ENCODE peak calls at places on chromosomes 16 and 17, in four cellular contexts. J is K562, D is A549, X is HepG2. S is an unnamed sample.

GRCh38 chr17:69716571-69716970 is 302.1 kb downstream of the MAP2K6 start:
- DNase-seq in J (no peak), D (no peak), X (no peak), S (no peak)

GRCh38 chr17:61064087-61064951 is 335.3 kb upstream of the TBX2 start:
- DNase-seq in J (no peak), D (no peak), X (no peak), S (no peak)

GRCh38 chr17:58277107-58277506 is 3.6 kb downstream of the MPO start:
- DNase-seq in J (peak), D (peak), X (no peak), S (no peak)

GRCh38 chr16:78307824-78308528 is 208.5 kb downstream of the WWOX start:
- DNase-seq in J (no peak), D (no peak), X (no peak), S (no peak)

GRCh38 chr17:28521296-28522085 is 15.3 kb downstream of the FOXN1 start:
- DNase-seq in J (no peak), D (no peak), X (no peak), S (peak)

GRCh38 chr17:77002103-77003045 is 134.2 kb downstream of the MGAT5B start:
- DNase-seq in J (no peak), D (peak), X (peak), S (no peak)

GRCh38 chr17:74332763-74333220 is 6.8 kb downstream of the KIF19 start:
- DNase-seq in J (peak), D (no peak), X (no peak), S (no peak)

GRCh38 chr16:23504453-23505179 is 5.7 kb downstream of the GGA2 start:
- DNase-seq in J (peak), D (peak), X (peak), S (no peak)

GRCh38 chr17:72931163-72931562 is 161.3 kb downstream of the SLC39A11 start:
- DNase-seq in J (no peak), D (no peak), X (no peak), S (no peak)

GRCh38 chr16:49454426-49455180 is 81.0 kb downstream of the C16orf78 start:
- DNase-seq in J (no peak), D (no peak), X (no peak), S (no peak)

GRCh38 chr17:39822051-39822450 is 42.1 kb downstream of the IKZF3 start:
- DNase-seq in J (no peak), D (no peak), X (no peak), S (no peak)

GRCh38 chr17:43134774-43135453 is 9.8 kb upstream of the BRCA1 start:
- DNase-seq in J (no peak), D (no peak), X (peak), S (peak)

GRCh38 chr16:55943257-55943656 is 68.1 kb upstream of the CES5A start:
- DNase-seq in J (no peak), D (no peak), X (no peak), S (no peak)

GRCh38 chr17:39270923-39271322 is 45.2 kb upstream of the STAC2 start:
- DNase-seq in J (no peak), D (peak), X (no peak), S (no peak)

GRCh38 chr17:44556114-44556853 is 1.0 kb upstream of the FZD2 start:
- DNase-seq in J (peak), D (peak), X (peak), S (peak)

GRCh38 chr17:31608659-31609254 is 217.3 kb downstream of the RAB11FIP4 start:
- DNase-seq in J (no peak), D (no peak), X (no peak), S (no peak)

GRCh38 chr17:18033442-18034099 is 5.4 kb downstream of the ATPAF2 start:
- DNase-seq in J (peak), D (peak), X (peak), S (no peak)

GRCh38 chr17:67707442-67707841 is 10.3 kb upstream of the NOL11 start:
- DNase-seq in J (no peak), D (no peak), X (no peak), S (no peak)

GRCh38 chr16:11446566-11447119 is 101.4 kb downstream of the RMI2 start:
- DNase-seq in J (no peak), D (no peak), X (no peak), S (no peak)

GRCh38 chr16:13997933-13998332 is 73.2 kb upstream of the MRTFB start:
- DNase-seq in J (no peak), D (no peak), X (peak), S (no peak)

GRCh38 chr17:17425005-17425404 is 51.8 kb upstream of the MED9 start:
- DNase-seq in J (no peak), D (no peak), X (no peak), S (no peak)

GRCh38 chr17:75260679-75261335 is 599 bp downstream of the GGA3 start:
- DNase-seq in J (no peak), D (no peak), X (no peak), S (peak)

GRCh38 chr17:73042809-73043685 is 49.4 kb downstream of the SLC39A11 start:
- DNase-seq in J (no peak), D (no peak), X (no peak), S (no peak)

GRCh38 chr16:2343211-2343610 is 2.7 kb upstream of the ABCA3 start:
- DNase-seq in J (peak), D (no peak), X (no peak), S (no peak)

GRCh38 chr16:52799149-52799548 is 252.2 kb upstream of the TOX3 start:
- DNase-seq in J (no peak), D (no peak), X (no peak), S (no peak)

GRCh38 chr16:72588554-72588953 is 416.6 kb upstream of the PMFBP1 start:
- DNase-seq in J (no peak), D (no peak), X (no peak), S (no peak)

GRCh38 chr17:21375162-21375560 is 996 bp upstream of the KCNJ12 start:
- DNase-seq in J (no peak), D (no peak), X (no peak), S (no peak)

GRCh38 chr16:11056989-11057645 is 112.8 kb downstream of the CLEC16A start:
- DNase-seq in J (no peak), D (no peak), X (no peak), S (no peak)

GRCh38 chr17:46822388-46822921 is 4.0 kb upstream of the WNT3 start:
- DNase-seq in J (peak), D (no peak), X (no peak), S (peak)

GRCh38 chr17:9230346-9230745 is 209.0 kb downstream of the NTN1 start:
- DNase-seq in J (no peak), D (no peak), X (no peak), S (no peak)

GRCh38 chr17:43880420-43880991 is 26.8 kb downstream of the MPP2 start:
- DNase-seq in J (peak), D (peak), X (peak), S (peak)

GRCh38 chr16:4101421-4102275 is 14.6 kb downstream of the ADCY9 start:
- DNase-seq in J (no peak), D (no peak), X (no peak), S (no peak)

GRCh38 chr17:57078274-57078673 is 6.8 kb upstream of the AKAP1 start:
- DNase-seq in J (no peak), D (no peak), X (no peak), S (no peak)

GRCh38 chr16:58120216-58120615 is 9.0 kb downstream of the CFAP20 start:
- DNase-seq in J (no peak), D (no peak), X (no peak), S (no peak)

GRCh38 chr17:78241277-78242023 is 10.0 kb downstream of the TMEM235 start:
- DNase-seq in J (peak), D (peak), X (peak), S (no peak)
- TF ChIP-seq HMGXB4 in J (no peak), D (no peak), X (peak), S (no peak)

GRCh38 chr16:86033016-86033474 is 134.1 kb downstream of the IRF8 start:
- DNase-seq in J (no peak), D (no peak), X (no peak), S (no peak)
- TF ChIP-seq HMGXB4 in J (no peak), D (no peak), X (no peak), S (no peak)

GRCh38 chr17:8189041-8189710 is 804 bp downstream of the BORCS6 start:
- DNase-seq in J (no peak), D (no peak), X (no peak), S (no peak)
- TF ChIP-seq HMGXB4 in J (no peak), D (no peak), X (no peak), S (no peak)

DNA sequence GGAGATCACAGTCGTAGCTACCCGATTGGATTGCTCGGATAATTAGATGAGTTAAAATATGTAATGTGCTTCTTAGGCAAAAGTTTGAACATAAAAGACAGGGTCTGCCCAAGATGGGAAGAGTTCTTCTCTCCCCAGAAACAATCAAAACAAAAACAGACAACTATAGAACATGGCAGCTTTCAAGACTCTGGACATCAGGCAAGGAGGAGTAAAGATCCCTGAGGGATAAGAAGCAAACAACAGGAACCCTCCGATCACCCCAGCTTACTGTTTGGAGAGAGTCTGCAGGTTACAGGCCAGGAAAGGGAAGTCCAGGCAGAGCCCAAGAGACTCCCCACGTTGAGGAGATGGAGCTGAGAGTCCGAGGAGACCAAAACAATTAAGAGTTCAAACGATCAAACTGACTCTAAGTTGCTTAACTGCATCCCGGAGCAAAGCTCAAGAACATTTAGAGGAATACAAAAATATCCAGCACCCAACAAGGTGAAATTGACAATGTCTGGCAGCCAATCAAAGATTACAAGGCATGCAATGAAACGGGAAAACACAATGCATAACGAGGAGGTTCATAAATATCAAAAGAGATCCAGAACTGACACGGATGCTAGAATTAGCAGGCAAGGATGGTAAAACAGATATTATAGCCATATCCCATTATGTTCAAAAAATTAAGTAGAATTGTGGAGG is 3.9 kb downstream of the ASGR2 start:
- DNase-seq in J (no peak), D (no peak), X (no peak), S (no peak)
- TF ChIP-seq HMGXB4 in J (no peak), D (no peak), X (no peak), S (no peak)

GRCh38 chr16:50838165-50838564 is 96.3 kb downstream of the CYLD start:
- DNase-seq in J (no peak), D (no peak), X (no peak), S (no peak)

GRCh38 chr16:50841081-50841886 is 99.4 kb downstream of the CYLD start:
- DNase-seq in J (peak), D (no peak), X (no peak), S (peak)

GRCh38 chr16:50838885-50839284 is 97.0 kb downstream of the CYLD start:
- DNase-seq in J (no peak), D (no peak), X (no peak), S (no peak)

GRCh38 chr16:50839920-50840729 is 98.2 kb downstream of the CYLD start:
- DNase-seq in J (no peak), D (no peak), X (no peak), S (no peak)

GRCh38 chr16:50839356-50839755 is 97.5 kb downstream of the CYLD start:
- DNase-seq in J (no peak), D (no peak), X (no peak), S (no peak)
- TF ChIP-seq HMGXB4 in J (no peak), D (no peak), X (no peak), S (no peak)

GRCh38 chr17:50266384-50267073 is 7.7 kb upstream of the TMEM92 start:
- DNase-seq in J (no peak), D (peak), X (peak), S (no peak)

GRCh38 chr17:50265690-50266306 is 8.5 kb upstream of the TMEM92 start:
- DNase-seq in J (no peak), D (no peak), X (no peak), S (no peak)

GRCh38 chr17:50265212-50265611 is 9.1 kb upstream of the TMEM92 start:
- DNase-seq in J (no peak), D (no peak), X (no peak), S (no peak)

GRCh38 chr17:50263293-50264262 is 10.7 kb upstream of the TMEM92 start:
- DNase-seq in J (no peak), D (no peak), X (no peak), S (no peak)

DNA sequence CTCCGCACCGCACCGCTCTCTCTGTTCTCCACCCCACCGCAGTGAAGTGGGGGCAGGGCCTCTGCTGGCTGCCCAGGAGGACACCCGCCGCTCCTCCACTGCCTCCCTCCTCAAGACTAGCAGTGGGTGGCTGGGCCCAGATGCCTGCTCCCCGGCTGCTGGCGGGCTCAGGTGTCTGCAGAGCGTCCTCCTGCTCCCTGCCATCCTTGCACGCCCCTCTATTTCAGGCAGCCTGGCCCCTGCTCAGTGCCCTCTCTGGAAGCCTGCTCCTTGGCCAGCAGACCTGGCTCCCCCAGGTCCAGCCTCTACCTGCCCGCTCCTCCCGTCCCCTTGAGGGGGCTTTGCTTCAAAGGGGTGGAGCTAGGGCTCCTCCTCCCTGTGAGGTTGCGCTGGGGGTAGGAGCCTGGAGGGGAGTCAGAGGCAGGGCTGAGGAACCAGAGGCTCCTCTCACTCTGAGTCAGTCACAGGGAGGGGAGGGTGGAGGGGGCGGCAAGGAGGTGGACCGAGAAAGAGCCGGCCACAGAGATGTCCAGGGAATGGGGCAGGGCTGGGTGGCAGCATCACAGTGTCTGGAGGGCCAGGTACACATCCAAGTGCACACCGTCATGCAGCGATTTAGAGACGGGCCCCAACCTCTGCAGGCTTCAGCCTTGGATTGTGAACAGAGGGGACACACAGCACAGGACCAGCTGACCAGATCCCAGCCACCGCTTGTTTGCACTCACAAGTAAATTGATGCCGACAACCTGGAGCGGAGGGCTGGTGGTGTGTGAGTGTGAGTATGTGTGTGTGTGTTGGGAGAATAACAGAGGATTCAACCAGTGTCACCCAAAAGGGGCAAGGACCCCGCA is 9.8 kb upstream of the TMEM92 start:
- DNase-seq in J (no peak), D (no peak), X (no peak), S (no peak)
- TF ChIP-seq HMGXB4 in J (no peak), D (no peak), X (no peak), S (no peak)

DNA sequence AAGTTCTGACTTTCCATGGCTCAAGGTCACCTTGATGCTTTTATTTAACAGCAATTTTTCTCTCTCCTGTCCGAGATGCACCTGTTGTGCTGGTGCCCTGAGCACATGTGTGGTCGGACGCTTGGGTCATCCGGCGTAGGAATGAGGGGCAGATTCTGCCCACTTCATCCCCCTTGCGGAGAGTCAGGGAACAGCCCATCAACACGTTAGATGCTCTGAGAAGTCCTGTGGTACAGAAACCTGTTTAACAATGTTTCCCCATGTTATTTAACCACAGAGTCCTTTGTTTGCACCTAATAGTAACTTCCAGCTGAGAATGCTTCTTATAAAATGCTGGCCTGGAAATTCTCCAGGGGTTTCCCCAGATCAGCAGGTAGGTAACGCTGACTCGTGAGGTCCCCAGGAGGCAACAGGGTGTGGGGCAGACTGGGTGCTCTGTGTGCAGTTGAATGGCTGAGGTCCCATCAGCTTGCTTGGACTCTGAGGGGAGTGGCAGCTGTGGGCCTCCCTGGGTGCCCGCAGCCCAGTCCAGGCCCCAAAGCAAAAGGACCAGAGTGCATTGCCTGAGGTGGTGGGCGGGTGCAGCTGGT is 17.8 kb downstream of the DOC2B start:
- DNase-seq in J (peak), D (no peak), X (peak), S (peak)
- TF ChIP-seq HMGXB4 in J (no peak), D (no peak), X (no peak), S (no peak)

GRCh38 chr16:88768041-88768876 is 16.8 kb downstream of the PIEZO1 start:
- DNase-seq in J (peak), D (no peak), X (no peak), S (no peak)

GRCh38 chr16:88772871-88773811 is 11.9 kb downstream of the PIEZO1 start:
- DNase-seq in J (peak), D (no peak), X (no peak), S (no peak)

GRCh38 chr16:88769617-88770458 is 15.2 kb downstream of the PIEZO1 start:
- DNase-seq in J (peak), D (peak), X (no peak), S (peak)

GRCh38 chr16:88771294-88771772 is 13.7 kb downstream of the PIEZO1 start:
- DNase-seq in J (no peak), D (no peak), X (no peak), S (no peak)

DNA sequence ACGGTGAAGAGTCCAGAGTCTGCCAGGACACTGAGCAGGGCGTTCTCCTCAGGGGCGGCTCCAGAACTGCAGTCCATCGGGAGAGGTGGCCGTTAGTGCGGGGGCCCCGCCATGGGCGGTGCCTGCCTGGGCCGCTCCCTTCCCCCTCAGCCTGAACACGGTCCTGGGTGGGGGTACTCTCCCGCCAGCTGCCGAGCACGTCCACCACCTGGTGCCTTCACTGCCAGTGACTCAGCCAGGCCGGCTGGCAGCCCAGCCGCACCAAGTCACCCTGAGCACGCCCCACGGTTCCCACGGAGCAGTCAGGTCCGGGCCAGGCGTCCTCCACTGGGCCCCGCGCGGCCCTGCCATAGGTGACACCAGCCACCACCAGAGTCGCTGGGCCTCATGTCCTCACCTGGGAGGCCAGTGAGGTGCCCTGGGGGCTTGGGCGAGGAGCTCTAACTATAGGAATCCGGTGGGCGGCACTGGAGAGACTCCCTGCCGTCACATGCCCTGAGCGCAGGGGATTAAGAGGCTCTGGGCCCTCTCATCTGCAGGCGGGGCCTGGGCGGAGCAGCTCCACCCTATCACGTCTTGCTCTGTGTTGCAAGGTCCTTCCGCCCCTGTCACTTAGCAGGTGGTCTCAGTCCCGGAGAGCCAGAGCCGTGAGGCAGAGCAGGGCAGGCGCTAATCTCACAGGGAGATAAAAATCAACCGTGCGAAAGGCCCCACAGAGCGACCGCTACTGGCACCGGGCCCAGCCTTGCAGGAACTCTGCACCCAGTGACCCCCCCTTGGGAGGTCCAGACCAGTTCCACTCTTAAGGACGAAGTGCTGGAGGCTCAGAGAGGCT is 14.3 kb downstream of the PIEZO1 start:
- DNase-seq in J (peak), D (peak), X (peak), S (peak)
- TF ChIP-seq HMGXB4 in J (no peak), D (no peak), X (peak), S (no peak)